ENCODE peak calls at places on chromosomes 16 and 17, in six cellular contexts. A is A549, Q is tibial artery, O is neural progenitor cell, M is psoas muscle, I is SJCRH30. H is an unnamed sample.

GRCh38 chr16:48317614-48318013 is 67.6 kb downstream of the SIAH1 start:
- DNase-seq in O (no peak), M (no peak), A (peak; percentile 33), Q (no peak), I (peak; percentile 78), H (peak; percentile 14)

GRCh38 chr17:77083547-77083946 is 57.2 kb upstream of the SEC14L1 start:
- DNase-seq in O (no peak), Q (no peak), M (no peak), A (no peak), I (peak; percentile 72), H (no peak)

GRCh38 chr17:77846531-77847085 is 111.9 kb upstream of the TNRC6C start:
- DNase-seq in I (no peak), M (peak; percentile 43), Q (no peak), O (no peak), A (no peak), H (no peak)

GRCh38 chr17:27155866-27156265 is 138.0 kb upstream of the WSB1 start:
- DNase-seq in I (no peak), O (no peak), Q (no peak), M (peak; percentile 14), A (no peak), H (no peak)

GRCh38 chr16:67897231-67897630 is 4.2 kb downstream of the PSKH1 start:
- DNase-seq in M (no peak), A (no peak), O (no peak), Q (peak; percentile 75), I (no peak), H (no peak)

GRCh38 chr16:19817875-19818274 is 66.8 kb downstream of the GPRC5B start:
- DNase-seq in M (no peak), A (no peak), O (no peak), Q (no peak), I (no peak), H (no peak)

GRCh38 chr17:76585649-76586593 is at the start of gene ST6GALNAC2:
- DNase-seq in A (peak; percentile 59), Q (peak; percentile 41), O (peak; percentile 70), I (peak; percentile 56), M (peak; percentile 88), H (no peak)

GRCh38 chr16:30740364-30741251 is 7.6 kb upstream of the PHKG2 start:
- DNase-seq in I (no peak), Q (peak; percentile 90), M (peak; percentile 91), O (no peak), A (peak; percentile 85), H (no peak)

GRCh38 chr17:10013360-10014112 is 108.5 kb upstream of the RCVRN start:
- DNase-seq in Q (no peak), A (no peak), I (no peak), M (no peak), O (no peak), H (no peak)

GRCh38 chr16:10521681-10522274 is 58.6 kb downstream of the EMP2 start:
- DNase-seq in M (peak; percentile 63), A (peak; percentile 69), I (peak; percentile 83), Q (peak; percentile 70), O (peak; percentile 82), H (peak; percentile 73)

GRCh38 chr17:32445976-32446375 is 1.7 kb downstream of the PSMD11 start:
- DNase-seq in I (no peak), O (no peak), A (peak; percentile 30), Q (no peak), M (no peak), H (peak; percentile 1)

GRCh38 chr17:79508291-79508716 is 102.5 kb downstream of the RBFOX3 start:
- DNase-seq in A (no peak), I (no peak), Q (no peak), M (no peak), O (no peak), H (no peak)

GRCh38 chr17:79509008-79509407 is 101.8 kb downstream of the RBFOX3 start:
- DNase-seq in Q (no peak), M (no peak), I (no peak), O (no peak), A (no peak), H (no peak)

GRCh38 chr17:79511471-79511870 is 99.4 kb downstream of the RBFOX3 start:
- DNase-seq in M (no peak), O (no peak), Q (no peak), I (no peak), A (no peak), H (no peak)

GRCh38 chr17:79510071-79510470 is 100.8 kb downstream of the RBFOX3 start:
- DNase-seq in A (no peak), M (no peak), I (no peak), O (no peak), Q (no peak), H (no peak)

GRCh38 chr17:79509496-79509895 is 101.4 kb downstream of the RBFOX3 start:
- DNase-seq in M (no peak), O (no peak), I (no peak), Q (no peak), A (no peak), H (no peak)
- H3K9me3 ChIP-seq in M (no peaks in the 10 kb centered on the region), O (no peaks in the 10 kb centered on the region), I (no peaks in the 10 kb centered on the region), Q (no peaks in the 10 kb centered on the region), A (peaks cover 13% of the 10 kb centered on the region), H (no peaks in the 10 kb centered on the region)

DNA sequence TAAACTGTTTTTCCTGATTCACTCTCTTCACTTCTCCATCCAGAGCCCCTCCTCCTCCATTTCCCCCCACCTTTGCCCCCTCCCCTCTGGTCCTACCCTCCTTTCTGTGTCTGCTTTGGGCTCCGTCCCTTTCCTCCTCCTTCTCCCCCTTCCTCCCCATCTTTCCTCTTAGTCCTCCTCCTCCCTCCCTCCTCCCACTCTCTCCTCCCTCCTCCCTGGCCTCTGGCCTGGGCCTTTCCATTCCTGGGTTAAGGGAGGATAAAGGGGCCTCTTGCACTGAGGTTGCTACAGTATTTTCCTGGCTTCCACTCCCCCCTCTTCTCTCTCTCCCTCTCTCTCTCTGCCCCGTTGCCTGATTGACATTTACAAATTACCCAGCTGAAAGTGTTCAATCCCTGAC is 44.0 kb downstream of the MRM1 start:
- DNase-seq in A (no peak), O (no peak), I (no peak), M (no peak), Q (no peak), H (no peak)
- H3K9me3 ChIP-seq in A (no peaks in the 10 kb centered on the region), O (no peaks in the 10 kb centered on the region), I (no peaks in the 10 kb centered on the region), M (no peaks in the 10 kb centered on the region), Q (no peaks in the 10 kb centered on the region), H (no peaks in the 10 kb centered on the region)

GRCh38 chr16:35788381-35788780 is 2329.0 kb downstream of the TP53TG3F start:
- DNase-seq in O (no peak), A (no peak), M (no peak), I (no peak), Q (no peak), H (no peak)
- H3K9me3 ChIP-seq in O (peaks cover 45% of the 10 kb centered on the region), A (peaks cover 6% of the 10 kb centered on the region), M (peaks cover 7% of the 10 kb centered on the region), I (no peaks in the 10 kb centered on the region), Q (no peaks in the 10 kb centered on the region), H (peaks cover 56% of the 10 kb centered on the region)

DNA sequence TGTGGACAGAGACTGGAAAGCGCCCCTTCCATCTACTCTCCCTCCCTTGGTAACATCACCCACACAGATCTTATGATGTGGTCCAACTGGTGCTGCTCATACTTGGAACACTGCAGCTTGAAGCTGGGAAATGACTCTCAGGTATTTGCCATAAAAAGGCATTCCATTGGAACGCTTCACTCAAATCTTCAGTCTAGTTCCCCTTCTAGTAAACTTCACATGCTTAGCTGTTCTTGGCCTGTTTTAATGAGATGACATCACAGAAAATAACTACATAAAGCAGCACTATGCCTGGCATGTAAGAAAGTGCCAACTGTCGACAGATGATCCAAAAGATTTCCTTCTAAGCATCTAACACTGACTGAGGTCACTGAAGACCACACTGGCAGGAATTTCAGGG is 9.3 kb downstream of the ZNF263 start:
- DNase-seq in M (no peak), Q (no peak), O (no peak), I (no peak), A (no peak), H (no peak)
- H3K9me3 ChIP-seq in M (peaks cover 95% of the 10 kb centered on the region), Q (peaks cover 18% of the 10 kb centered on the region), O (peaks cover 34% of the 10 kb centered on the region), I (peaks cover 19% of the 10 kb centered on the region), A (peaks cover 95% of the 10 kb centered on the region), H (peaks cover 81% of the 10 kb centered on the region)

DNA sequence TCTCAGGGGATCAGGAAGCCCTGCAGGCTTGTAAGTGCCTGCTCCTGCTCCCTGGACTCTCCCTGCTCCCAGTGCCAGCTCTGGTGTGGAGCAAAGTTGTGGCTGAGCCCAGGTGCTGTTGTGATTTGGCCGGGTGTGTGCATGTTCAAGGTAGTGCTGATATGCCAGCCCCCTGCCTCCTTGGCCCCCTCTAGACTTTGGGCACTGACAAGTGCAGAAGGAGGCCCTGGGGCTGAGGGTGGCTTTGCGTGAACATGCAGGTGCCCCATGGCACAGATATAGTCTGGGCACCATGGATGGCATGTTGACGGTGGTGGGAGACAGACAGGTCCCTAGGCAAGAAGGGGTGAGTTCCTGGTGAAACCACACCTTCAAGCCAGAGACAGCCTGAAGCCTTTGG is 441.6 kb upstream of the CDH8 start:
- DNase-seq in O (no peak), Q (no peak), A (no peak), M (no peak), I (no peak), H (no peak)
- H3K9me3 ChIP-seq in O (no peaks in the 10 kb centered on the region), Q (no peaks in the 10 kb centered on the region), A (no peaks in the 10 kb centered on the region), M (no peaks in the 10 kb centered on the region), I (no peaks in the 10 kb centered on the region), H (no peaks in the 10 kb centered on the region)

GRCh38 chr17:17906418-17907215 is 65.6 kb downstream of the TOM1L2 start:
- DNase-seq in M (no peak), Q (no peak), O (no peak), A (no peak), I (no peak), H (no peak)
- H3K9me3 ChIP-seq in M (no peaks in the 10 kb centered on the region), Q (no peaks in the 10 kb centered on the region), O (no peaks in the 10 kb centered on the region), A (no peaks in the 10 kb centered on the region), I (no peaks in the 10 kb centered on the region), H (no peaks in the 10 kb centered on the region)